ENCODE peak calls at places on chromosomes 16 and 17, in nine cellular contexts. C is CD8-positive, alpha-beta T cell; M is fibroblast of pulmonary artery; H is cardiac fibroblast; L is HCT116; G is lung; N is neural progenitor cell; K is left ventricle myocardium inferior; R is GM12864. T is an unnamed sample.

GRCh38 chr17:38704645-38705522 is at the start of gene MLLT6:
- DNase-seq in C (peak; percentile 67), M (peak; percentile 77), H (peak; percentile 72), L (no peak), G (peak; percentile 71), N (peak; percentile 91), K (peak; percentile 82), R (no peak), T (peak; percentile 71)

GRCh38 chr17:81477173-81477572 is 35.4 kb downstream of the ACTG1 start:
- DNase-seq in C (no peak), M (no peak), H (no peak), L (no peak), G (no peak), N (no peak), K (no peak), R (no peak), T (no peak)

GRCh38 chr17:32954477-32954876 is 26.5 kb downstream of the TMEM98 start:
- DNase-seq in C (no peak), M (no peak), H (no peak), L (no peak), G (no peak), N (no peak), K (no peak), R (no peak), T (no peak)

GRCh38 chr16:77965346-77965745 is 57.0 kb upstream of the CLEC3A start:
- DNase-seq in C (no peak), M (no peak), H (no peak), L (no peak), G (no peak), N (no peak), K (no peak), R (no peak), T (no peak)

GRCh38 chr17:39617446-39618251 is 9.1 kb upstream of the PPP1R1B start:
- DNase-seq in C (no peak), M (peak; percentile 57), H (peak; percentile 28), L (no peak), G (peak; percentile 67), N (peak; percentile 69), K (peak; percentile 66), R (no peak), T (no peak)

GRCh38 chr16:59148756-59149155 is 414.6 kb upstream of the GOT2 start:
- DNase-seq in C (no peak), M (no peak), H (no peak), L (no peak), G (no peak), N (no peak), K (no peak), R (no peak), T (no peak)

GRCh38 chr17:46882666-46883065 is 31.3 kb downstream of the WNT9B start:
- DNase-seq in C (no peak), M (no peak), H (no peak), L (no peak), G (no peak), N (no peak), K (no peak), R (no peak), T (no peak)

GRCh38 chr17:76170114-76170513 is 29.1 kb upstream of the FOXJ1 start:
- DNase-seq in C (no peak), M (no peak), H (no peak), L (no peak), G (no peak), N (no peak), K (no peak), R (no peak), T (no peak)

GRCh38 chr17:31512104-31512740 is 120.7 kb downstream of the RAB11FIP4 start:
- DNase-seq in C (no peak), M (no peak), H (no peak), L (no peak), G (no peak), N (no peak), K (no peak), R (no peak), T (no peak)

GRCh38 chr17:73986641-73987177 is 216.8 kb upstream of the RPL38 start:
- DNase-seq in C (no peak), M (no peak), H (no peak), L (no peak), G (no peak), N (no peak), K (no peak), R (no peak), T (no peak)

GRCh38 chr17:64622931-64623654 is 39.0 kb downstream of the SMURF2 start:
- DNase-seq in C (no peak), M (peak; percentile 86), H (peak; percentile 91), L (peak; percentile 80), G (no peak), N (no peak), K (no peak), R (no peak), T (no peak)

GRCh38 chr16:23670137-23670776 is 8.4 kb upstream of the PLK1 start:
- DNase-seq in C (no peak), M (peak; percentile 65), H (peak; percentile 89), L (no peak), G (no peak), N (no peak), K (no peak), R (peak; percentile 76), T (peak; percentile 78)

GRCh38 chr16:8026450-8026849 is 563.9 kb downstream of the TMEM114 start:
- DNase-seq in C (no peak), M (no peak), H (no peak), L (no peak), G (no peak), N (peak; percentile 53), K (no peak), R (no peak), T (no peak)

GRCh38 chr17:21263351-21263750 is 10.1 kb upstream of the NATD1 start:
- DNase-seq in C (no peak), M (peak; percentile 49), H (peak; percentile 87), L (no peak), G (no peak), N (no peak), K (no peak), R (no peak), T (no peak)

GRCh38 chr17:58331815-58332719 is 3.5 kb upstream of the TSPOAP1 start:
- DNase-seq in C (peak; percentile 69), M (no peak), H (no peak), L (no peak), G (peak; percentile 74), N (no peak), K (peak; percentile 74), R (peak; percentile 85), T (peak; percentile 84)

DNA sequence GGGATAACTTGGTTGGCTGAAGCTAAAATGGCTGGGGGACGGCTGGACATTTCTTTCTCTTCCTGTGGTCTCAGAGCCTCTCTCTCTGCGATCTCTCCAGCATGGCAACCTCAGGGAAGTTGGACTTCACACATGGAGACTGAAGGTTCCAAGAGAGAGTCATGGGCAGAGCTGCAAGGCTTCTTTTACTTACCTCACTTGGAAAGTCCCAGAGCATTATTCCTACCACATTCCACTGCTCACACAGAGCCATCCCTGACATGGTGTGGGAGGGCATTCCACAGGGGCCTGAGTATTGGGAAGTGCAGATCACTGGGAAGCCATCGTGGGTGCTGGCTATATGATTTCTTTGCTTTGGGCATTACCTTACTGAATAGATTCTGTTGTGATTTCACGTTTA is 9.8 kb upstream of the SLC6A2 start:
- DNase-seq in C (no peak), M (no peak), H (no peak), L (no peak), G (no peak), N (no peak), K (no peak), R (no peak), T (no peak)
- TF ChIP-seq CTCF in C (no peak), M (no peak), H (no peak), L (no peak), G (no peak), N (no peak), K (no peak), R (no peak), T (no peak)

DNA sequence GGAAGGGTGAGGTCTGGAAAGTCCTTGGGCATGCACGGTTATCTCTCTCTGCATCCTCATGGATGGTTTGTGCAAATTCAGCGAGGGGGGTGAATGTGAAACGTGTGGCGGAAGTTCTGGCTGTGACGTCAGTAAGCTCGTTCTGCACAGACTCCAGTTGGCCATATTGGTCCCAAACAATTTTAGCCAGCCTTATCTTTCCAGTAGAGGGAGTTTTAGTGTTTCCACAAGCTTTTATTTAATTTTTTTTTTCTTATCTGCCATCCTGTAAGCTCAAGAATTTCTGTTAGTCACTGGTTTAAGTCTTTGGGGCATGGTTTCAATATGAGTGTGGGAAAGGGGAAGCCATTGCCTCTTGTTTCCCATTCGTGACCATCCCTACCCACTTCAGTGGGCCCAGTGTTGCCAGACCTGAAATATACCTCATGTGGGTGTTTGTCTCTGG is 39.0 kb downstream of the HLF start:
- DNase-seq in C (no peak), M (peak; percentile 17), H (peak; percentile 17), L (no peak), G (no peak), N (no peak), K (no peak), R (no peak), T (no peak)
- TF ChIP-seq CTCF in C (no peak), M (no peak), H (no peak), L (peak; percentile 10), G (no peak), N (no peak), K (no peak), R (no peak), T (no peak)

GRCh38 chr17:50563095-50563511 is 2.6 kb downstream of the CACNA1G start:
- DNase-seq in C (no peak), M (no peak), H (no peak), L (no peak), G (no peak), N (no peak), K (no peak), R (no peak), T (no peak)
- TF ChIP-seq CTCF in C (no peak), M (no peak), H (no peak), L (no peak), G (no peak), N (peak; percentile 13), K (no peak), R (peak; percentile 11), T (no peak)

GRCh38 chr16:30958164-30959083 is 870 bp downstream of the SETD1A start:
- DNase-seq in C (peak; percentile 34), M (peak; percentile 51), H (peak; percentile 42), L (peak; percentile 35), G (peak; percentile 52), N (peak; percentile 89), K (peak; percentile 43), R (no peak), T (peak; percentile 83)
- TF ChIP-seq CTCF in C (no peak), M (no peak), H (no peak), L (no peak), G (no peak), N (no peak), K (no peak), R (no peak), T (no peak)

GRCh38 chr17:18039535-18040286 is 503 bp downstream of the GID4 start:
- DNase-seq in C (no peak), M (no peak), H (no peak), L (no peak), G (no peak), N (peak; percentile 78), K (no peak), R (no peak), T (peak; percentile 71)
- TF ChIP-seq CTCF in C (no peak), M (no peak), H (no peak), L (no peak), G (no peak), N (no peak), K (no peak), R (no peak), T (no peak)

DNA sequence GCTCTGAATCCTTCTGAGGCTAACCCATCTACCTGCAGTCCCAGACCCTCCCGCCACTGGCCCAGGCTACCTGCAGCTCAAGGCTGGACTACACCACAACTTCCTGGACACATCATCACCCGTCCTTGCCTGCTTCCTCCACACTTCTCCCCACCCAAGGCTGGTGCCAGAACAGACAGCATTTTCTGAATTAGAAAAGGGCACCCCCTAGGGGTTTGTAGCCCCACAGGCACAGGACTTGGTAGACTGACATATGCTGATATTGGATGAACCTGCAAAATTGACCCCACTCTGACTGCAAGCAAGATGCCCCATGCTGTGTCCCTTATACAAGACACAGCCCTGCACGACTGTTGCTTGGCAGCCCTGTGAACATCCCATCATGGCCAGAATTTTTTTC is 271.5 kb upstream of the C16orf82 start:
- DNase-seq in C (no peak), M (no peak), H (no peak), L (no peak), G (no peak), N (peak; percentile 56), K (no peak), R (no peak), T (no peak)
- TF ChIP-seq CTCF in C (no peak), M (no peak), H (no peak), L (no peak), G (no peak), N (peak; percentile 60), K (peak; percentile 46), R (peak; percentile 35), T (no peak)